ENCODE peak calls at places on chromosome 1, in four cellular contexts. One of them, this sample, is unnamed.

GRCh38 chr1:163163861-163164582 is 38.7 kb downstream of the RGS5 start:
- DNase-seq in NB4: no peak
- DNase-seq in A549: no peak
- DNase-seq in K562: no peak
- DNase-seq in this sample: no peak

GRCh38 chr1:91764471-91765115 is 121.4 kb downstream of the TGFBR3 start:
- DNase-seq in NB4: no peak
- DNase-seq in A549: no peak
- DNase-seq in K562: peak
- DNase-seq in this sample: no peak

GRCh38 chr1:119747451-119747850 is 21.3 kb downstream of the HMGCS2 start:
- DNase-seq in NB4: no peak
- DNase-seq in A549: no peak
- DNase-seq in K562: no peak
- DNase-seq in this sample: no peak

GRCh38 chr1:245261786-245262185 is 107.0 kb downstream of the KIF26B start:
- DNase-seq in NB4: no peak
- DNase-seq in A549: no peak
- DNase-seq in K562: no peak
- DNase-seq in this sample: no peak

GRCh38 chr1:1677718-1678580 is 14.6 kb downstream of the SLC35E2B start:
- DNase-seq in NB4: peak
- DNase-seq in A549: no peak
- DNase-seq in K562: no peak
- DNase-seq in this sample: peak

GRCh38 chr1:87134625-87135024 is 194.1 kb upstream of the LMO4 start:
- DNase-seq in NB4: no peak
- DNase-seq in A549: no peak
- DNase-seq in K562: no peak
- DNase-seq in this sample: no peak

GRCh38 chr1:179127163-179127895 is 45.5 kb downstream of the TOR3A start:
- DNase-seq in NB4: no peak
- DNase-seq in A549: no peak
- DNase-seq in K562: no peak
- DNase-seq in this sample: no peak

GRCh38 chr1:212218911-212219310 is 66.3 kb upstream of the PPP2R5A start:
- DNase-seq in NB4: no peak
- DNase-seq in A549: no peak
- DNase-seq in K562: no peak
- DNase-seq in this sample: peak

GRCh38 chr1:57860931-57861600 is 437.2 kb upstream of the DAB1 start:
- DNase-seq in NB4: no peak
- DNase-seq in A549: no peak
- DNase-seq in K562: no peak
- DNase-seq in this sample: no peak

GRCh38 chr1:227940791-227941241 is 6.9 kb downstream of the WNT9A start:
- DNase-seq in NB4: no peak
- DNase-seq in A549: no peak
- DNase-seq in K562: no peak
- DNase-seq in this sample: no peak

GRCh38 chr1:168082008-168082876 is 54.5 kb downstream of the GPR161 start:
- DNase-seq in NB4: peak
- DNase-seq in A549: peak
- DNase-seq in K562: peak
- DNase-seq in this sample: peak

GRCh38 chr1:20355828-20356735 is 65.4 kb downstream of the VWA5B1 start:
- DNase-seq in NB4: no peak
- DNase-seq in A549: no peak
- DNase-seq in K562: no peak
- DNase-seq in this sample: no peak

GRCh38 chr1:110914676-110915075 is 41.7 kb downstream of the CD53 start:
- DNase-seq in NB4: no peak
- DNase-seq in A549: no peak
- DNase-seq in K562: no peak
- DNase-seq in this sample: no peak

GRCh38 chr1:31843506-31843905 is 27.7 kb upstream of the SPOCD1 start:
- DNase-seq in NB4: no peak
- DNase-seq in A549: no peak
- DNase-seq in K562: no peak
- DNase-seq in this sample: no peak

DNA sequence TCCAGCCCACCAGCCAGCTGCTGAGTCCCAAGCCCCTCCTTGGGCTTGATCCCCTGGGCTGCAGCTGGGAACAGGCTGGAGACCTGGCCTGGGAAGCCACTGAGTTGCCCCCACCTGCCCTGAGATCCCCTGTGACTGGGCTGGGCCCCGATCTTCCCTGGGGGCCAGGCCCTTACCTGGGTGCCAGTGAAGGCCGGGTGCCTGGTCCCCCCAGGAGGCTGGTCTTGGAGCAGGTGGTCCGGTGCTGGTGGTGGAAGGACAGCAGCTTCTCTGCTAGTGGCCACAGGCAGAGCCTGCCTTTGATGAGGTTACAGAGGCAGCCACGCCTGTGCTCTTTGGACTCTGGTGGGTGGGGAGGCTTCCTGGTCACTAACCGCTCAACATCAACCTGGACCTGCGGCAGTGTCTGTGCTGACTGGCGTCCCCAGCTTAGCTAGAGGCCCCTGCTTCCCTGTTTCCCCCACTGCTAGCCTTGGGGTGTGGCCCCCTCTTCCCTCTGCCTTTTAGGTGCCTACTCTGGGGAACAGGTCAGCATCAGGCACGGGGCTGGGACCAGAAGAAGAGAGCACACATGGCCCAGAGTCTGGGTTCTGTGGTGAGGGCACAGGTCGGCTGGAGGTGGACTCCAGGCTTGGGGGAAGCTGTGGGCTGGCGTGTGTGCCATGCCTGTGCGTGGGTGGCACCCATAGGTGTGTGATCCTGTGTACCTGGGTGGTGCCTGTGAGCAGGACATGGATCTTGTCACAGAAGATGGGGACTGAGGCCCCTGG is at the start of gene EPS8L3:
- DNase-seq in NB4: no peak
- DNase-seq in A549: peak
- DNase-seq in K562: no peak
- DNase-seq in this sample: no peak
- TF ChIP-seq MYC in NB4: no peak
- TF ChIP-seq MYC in A549: no peak
- TF ChIP-seq MYC in K562: no peak
- TF ChIP-seq MYC in this sample: no peak

GRCh38 chr1:99979071-99979470 is 9.3 kb downstream of the SLC35A3 start:
- DNase-seq in NB4: no peak
- DNase-seq in A549: no peak
- DNase-seq in K562: no peak
- DNase-seq in this sample: no peak

GRCh38 chr1:99978218-99978617 is 8.4 kb downstream of the SLC35A3 start:
- DNase-seq in NB4: no peak
- DNase-seq in A549: no peak
- DNase-seq in K562: no peak
- DNase-seq in this sample: no peak

GRCh38 chr1:99970713-99971255 is 988 bp downstream of the SLC35A3 start:
- DNase-seq in NB4: peak
- DNase-seq in A549: no peak
- DNase-seq in K562: peak
- DNase-seq in this sample: no peak

GRCh38 chr1:99980928-99981327 is 11.1 kb downstream of the SLC35A3 start:
- DNase-seq in NB4: no peak
- DNase-seq in A549: no peak
- DNase-seq in K562: no peak
- DNase-seq in this sample: no peak

DNA sequence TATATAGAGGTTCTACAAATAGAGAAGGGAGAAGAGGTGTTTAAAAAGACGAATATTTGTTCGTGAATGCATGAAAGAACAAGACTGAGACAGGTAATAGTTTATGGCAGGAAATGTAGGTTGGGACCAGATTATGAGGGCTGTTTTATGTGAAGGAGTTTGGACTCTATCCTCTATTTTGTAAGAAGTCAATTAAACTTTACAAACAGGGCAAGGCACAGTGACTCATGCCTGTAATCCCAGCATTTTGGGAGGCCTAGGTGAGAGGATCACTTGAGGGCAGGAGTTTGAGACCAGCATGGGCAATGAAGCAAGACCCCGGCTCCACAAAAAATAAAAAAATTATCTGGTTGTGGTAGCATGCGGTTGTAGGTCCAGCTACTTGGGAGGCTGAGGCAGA is 5.8 kb downstream of the SLC35A3 start:
- DNase-seq in NB4: no peak
- DNase-seq in A549: no peak
- DNase-seq in K562: no peak
- DNase-seq in this sample: no peak
- TF ChIP-seq MYC in NB4: no peak
- TF ChIP-seq MYC in A549: no peak
- TF ChIP-seq MYC in K562: no peak
- TF ChIP-seq MYC in this sample: no peak

GRCh38 chr1:18009061-18009728 is 98.4 kb upstream of the IGSF21 start:
- DNase-seq in NB4: no peak
- DNase-seq in A549: no peak
- DNase-seq in K562: no peak
- DNase-seq in this sample: no peak
- TF ChIP-seq MYC in NB4: no peak
- TF ChIP-seq MYC in A549: no peak
- TF ChIP-seq MYC in K562: no peak
- TF ChIP-seq MYC in this sample: no peak

GRCh38 chr1:195590649-195591048 is 1017.6 kb downstream of the KCNT2 start:
- DNase-seq in NB4: no peak
- DNase-seq in A549: no peak
- DNase-seq in K562: no peak
- DNase-seq in this sample: no peak
- TF ChIP-seq MYC in NB4: no peak
- TF ChIP-seq MYC in A549: no peak
- TF ChIP-seq MYC in K562: no peak
- TF ChIP-seq MYC in this sample: no peak

DNA sequence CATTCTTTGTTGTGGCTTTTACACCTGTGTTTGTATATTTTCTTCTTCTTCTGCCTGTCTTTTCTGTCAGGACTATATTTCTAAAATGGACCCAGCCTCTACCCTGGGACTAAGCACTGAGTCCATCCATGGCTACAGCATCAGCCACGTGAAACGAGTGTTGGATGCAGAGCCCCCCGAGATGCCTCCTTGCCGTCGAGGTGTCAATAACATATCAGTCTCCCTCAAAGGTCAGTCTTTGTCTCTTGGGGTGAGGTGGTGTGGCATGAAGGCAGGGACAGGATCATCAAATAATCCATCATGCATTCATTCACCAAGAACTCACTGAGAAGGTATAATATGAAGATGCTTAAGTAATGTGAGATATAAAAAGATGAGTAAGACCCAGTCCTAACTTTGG is 19.1 kb upstream of the IPO9 start:
- DNase-seq in NB4: no peak
- DNase-seq in A549: no peak
- DNase-seq in K562: no peak
- DNase-seq in this sample: no peak
- TF ChIP-seq MYC in NB4: no peak
- TF ChIP-seq MYC in A549: no peak
- TF ChIP-seq MYC in K562: no peak
- TF ChIP-seq MYC in this sample: no peak

DNA sequence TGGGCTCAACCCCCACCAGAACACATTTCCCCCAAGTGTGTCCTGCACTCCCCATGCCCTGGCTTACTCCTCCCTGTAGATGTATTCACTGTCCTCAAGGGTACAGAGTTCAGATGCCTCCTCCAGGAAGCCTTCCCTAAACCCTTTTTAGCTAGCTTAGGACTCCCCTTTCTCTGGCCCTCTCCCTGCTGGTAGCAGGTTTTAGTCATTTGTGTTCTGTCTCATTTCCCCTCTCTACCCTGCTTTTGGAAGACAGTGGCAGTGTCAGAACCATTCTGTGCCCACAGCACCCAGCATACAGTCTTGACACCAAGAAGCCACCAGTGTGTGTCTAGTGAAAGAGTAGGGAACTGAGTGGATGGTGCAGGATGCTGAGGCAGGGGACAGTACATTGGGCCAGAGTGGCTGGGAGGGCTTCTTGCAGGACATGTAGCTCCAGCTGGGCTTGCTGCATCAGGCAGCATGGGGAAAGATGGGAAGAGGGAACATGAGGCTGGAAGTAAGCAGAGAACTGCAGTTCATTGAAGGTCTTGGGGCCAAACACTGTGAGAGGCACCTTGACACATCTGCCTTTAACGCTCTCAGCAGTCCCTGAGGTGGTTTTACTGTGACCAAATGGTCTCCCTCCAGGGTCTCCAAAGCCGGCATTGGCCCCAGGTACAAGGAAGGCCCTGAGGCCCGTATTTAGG is 2.5 kb downstream of the FOXO6 start:
- DNase-seq in NB4: no peak
- DNase-seq in A549: no peak
- DNase-seq in K562: no peak
- DNase-seq in this sample: no peak
- TF ChIP-seq MYC in NB4: no peak
- TF ChIP-seq MYC in A549: no peak
- TF ChIP-seq MYC in K562: no peak
- TF ChIP-seq MYC in this sample: no peak

GRCh38 chr1:12191242-12192032 is 24.6 kb downstream of the TNFRSF1B start:
- DNase-seq in NB4: no peak
- DNase-seq in A549: no peak
- DNase-seq in K562: no peak
- DNase-seq in this sample: no peak
- TF ChIP-seq MYC in NB4: no peak
- TF ChIP-seq MYC in A549: no peak
- TF ChIP-seq MYC in K562: no peak
- TF ChIP-seq MYC in this sample: no peak

This sample was measured in GM12878.